ENCODE peak calls at places on chromosomes 11 and 22, in eight cellular contexts. P is transverse colon, Z is tibial nerve, N is stomach, C is upper lobe of left lung, U is K562, S is sigmoid colon, E is esophagus muscularis mucosa. L is an unnamed sample.

GRCh38 chr11:12274056-12274455 is 103.3 kb upstream of the PARVA start:
- DNase-seq in P (no peak), C (peak; percentile 10), U (no peak), N (no peak), E (no peak), S (peak; percentile 21), Z (no peak), L (no peak)

GRCh38 chr11:65132238-65132987 is 1.9 kb downstream of the SYVN1 start:
- DNase-seq in U (no peak), P (no peak), E (no peak), Z (no peak), N (no peak), C (no peak), S (peak; percentile 61), L (no peak)

GRCh38 chr11:62238151-62238550 is 3.9 kb upstream of the SCGB1D2 start:
- DNase-seq in C (no peak), E (no peak), P (no peak), N (no peak), S (no peak), Z (no peak), U (no peak), L (no peak)

GRCh38 chr11:110077866-110078325 is 15.3 kb upstream of the ZC3H12C start:
- DNase-seq in E (no peak), N (no peak), U (no peak), S (no peak), Z (no peak), C (no peak), P (no peak), L (no peak)

GRCh38 chr11:80383655-80384054 is 942.8 kb upstream of the TENM4 start:
- DNase-seq in S (no peak), C (no peak), Z (no peak), U (no peak), N (no peak), P (peak; percentile 15), E (no peak), L (no peak)

GRCh38 chr11:8108430-8108829 is 27.4 kb downstream of the TUB start:
- DNase-seq in E (peak; percentile 50), P (no peak), S (no peak), Z (no peak), C (no peak), U (no peak), N (no peak), L (no peak)

GRCh38 chr11:34105079-34105956 is at the start of gene NAT10:
- DNase-seq in N (peak; percentile 98), S (peak; percentile 99), P (peak; percentile 98), Z (peak; percentile 92), U (peak; percentile 91), C (peak; percentile 98), E (peak; percentile 99), L (peak; percentile 95)

GRCh38 chr11:2259466-2259830 is 10.9 kb downstream of the ASCL2 start:
- DNase-seq in P (no peak), S (peak; percentile 50), Z (no peak), E (no peak), C (no peak), N (no peak), U (no peak), L (no peak)

GRCh38 chr11:2290351-2290841 is 11.3 kb downstream of the C11orf21 start:
- DNase-seq in N (peak; percentile 28), P (no peak), U (no peak), E (no peak), Z (no peak), S (peak; percentile 32), C (no peak), L (no peak)

GRCh38 chr11:2798951-2799761 is 86.4 kb downstream of the CDKN1C start:
- DNase-seq in Z (peak; percentile 7), C (peak; percentile 15), N (peak; percentile 21), P (peak; percentile 2), U (no peak), E (no peak), S (no peak), L (peak; percentile 6)

GRCh38 chr22:24189249-24190158 is 8.2 kb downstream of the SUSD2 start:
- DNase-seq in N (peak; percentile 84), C (peak; percentile 92), Z (peak; percentile 52), E (no peak), U (peak; percentile 68), S (peak; percentile 87), P (peak; percentile 73), L (peak; percentile 80)

GRCh38 chr22:45163417-45164216 is at the start of gene NUP50:
- DNase-seq in P (peak; percentile 97), Z (peak; percentile 90), C (peak; percentile 97), E (peak; percentile 98), N (peak; percentile 98), U (peak; percentile 96), S (peak; percentile 97), L (peak; percentile 98)

GRCh38 chr11:3227568-3228444 is 4.4 kb downstream of the MRGPRE start:
- DNase-seq in C (no peak), Z (no peak), S (no peak), U (no peak), N (no peak), E (no peak), P (no peak), L (no peak)

GRCh38 chr11:128411812-128412211 is 175.5 kb downstream of the ETS1 start:
- DNase-seq in N (no peak), S (no peak), Z (no peak), E (peak; percentile 10), U (no peak), C (no peak), P (no peak), L (no peak)

GRCh38 chr11:43493431-43493830 is 134.7 kb downstream of the TTC17 start:
- DNase-seq in P (no peak), Z (no peak), S (no peak), U (no peak), E (no peak), N (no peak), C (no peak), L (no peak)

GRCh38 chr11:124535552-124536232 is 7.8 kb downstream of the OR8B12 start:
- DNase-seq in S (no peak), N (no peak), P (no peak), C (no peak), Z (no peak), U (no peak), E (no peak), L (no peak)

GRCh38 chr11:109435121-109435742 is 13.2 kb downstream of the C11orf87 start:
- DNase-seq in S (no peak), P (no peak), C (no peak), E (peak; percentile 45), N (no peak), U (no peak), Z (no peak), L (no peak)

GRCh38 chr11:8757047-8757446 is 74.5 kb downstream of the RPL27A start:
- DNase-seq in N (no peak), C (no peak), U (no peak), S (peak; percentile 22), P (no peak), E (no peak), Z (no peak), L (no peak)

GRCh38 chr11:73135346-73136284 is 6.5 kb downstream of the FCHSD2 start:
- DNase-seq in C (no peak), U (no peak), Z (no peak), S (no peak), N (no peak), E (no peak), P (no peak), L (no peak)

GRCh38 chr22:38347944-38348750 is 30.9 kb upstream of the CSNK1E start:
- DNase-seq in N (peak; percentile 17), Z (peak; percentile 11), E (peak; percentile 87), U (no peak), P (peak; percentile 32), S (peak; percentile 50), C (no peak), L (no peak)

GRCh38 chr11:110184466-110184865 is 91.3 kb downstream of the ZC3H12C start:
- DNase-seq in E (no peak), P (no peak), Z (no peak), S (no peak), C (no peak), N (no peak), U (no peak), L (no peak)

GRCh38 chr11:94477644-94478043 is 16.0 kb downstream of the MRE11 start:
- DNase-seq in N (no peak), C (no peak), Z (no peak), S (no peak), U (no peak), E (no peak), P (no peak), L (no peak)

GRCh38 chr22:45090364-45090960 is 73.3 kb upstream of the NUP50 start:
- DNase-seq in C (peak; percentile 31), Z (no peak), N (peak; percentile 36), E (no peak), U (no peak), S (no peak), P (peak; percentile 41), L (no peak)

GRCh38 chr11:36409152-36409713 is 100.8 kb downstream of the TRAF6 start:
- DNase-seq in E (no peak), S (no peak), Z (no peak), N (no peak), P (no peak), C (no peak), U (no peak), L (no peak)

GRCh38 chr11:11724994-11725393 is 103.2 kb upstream of the GALNT18 start:
- DNase-seq in U (no peak), N (no peak), Z (no peak), S (no peak), P (no peak), C (no peak), E (peak; percentile 47), L (no peak)

GRCh38 chr22:19523240-19524169 is 705 bp downstream of the CLDN5 start:
- DNase-seq in P (no peak), E (no peak), U (peak; percentile 42), C (no peak), N (no peak), Z (no peak), S (no peak), L (no peak)

GRCh38 chr11:102421262-102421661 is 31.3 kb downstream of the TMEM123 start:
- DNase-seq in N (no peak), Z (no peak), C (no peak), U (no peak), P (no peak), E (no peak), S (no peak), L (no peak)

GRCh38 chr22:21674611-21675010 is 8.8 kb downstream of the PPIL2 start:
- DNase-seq in E (no peak), N (no peak), S (no peak), P (no peak), C (no peak), Z (no peak), U (no peak), L (no peak)
- H3K27ac ChIP-seq in E (no peak overlapping the region), N (no peak overlapping the region), S (no peak overlapping the region), P (no peak overlapping the region), C (no peak overlapping the region), Z (no peak overlapping the region), U (no peak overlapping the region), L (no peak overlapping the region)

GRCh38 chr11:134120921-134121526 is 52.2 kb downstream of the JAM3 start:
- DNase-seq in E (no peak), C (no peak), N (no peak), Z (no peak), U (no peak), S (peak; percentile 75), P (no peak), L (peak; percentile 39)
- TF ChIP-seq EP300 in E (no peak), C (no peak), N (no peak), Z (no peak), U (no peak), S (no peak), P (no peak), L (no peak)

GRCh38 chr22:23175817-23176644 is 4.3 kb upstream of the BCR start:
- DNase-seq in N (no peak), Z (no peak), U (no peak), E (no peak), C (no peak), P (no peak), S (no peak), L (no peak)
- TF ChIP-seq POLR2A in N (no peak), Z (no peak), U (no peak), E (no peak), C (no peak), P (no peak), S (no peak), L (no peak)

GRCh38 chr11:86559311-86559945 is 113.0 kb downstream of the ME3 start:
- DNase-seq in N (no peak), E (peak; percentile 77), Z (no peak), C (no peak), S (peak; percentile 69), P (no peak), U (no peak), L (peak; percentile 36)
- H3K27ac ChIP-seq in N (peak overlapping the region; percentile 60), E (peak overlapping the region; percentile 65), Z (no peak overlapping the region), C (peak overlapping the region; percentile 80), S (peak overlapping the region; percentile 17), P (peak overlapping the region; percentile 45), U (no peak overlapping the region), L (peak overlapping the region; percentile 13)